ENCODE peak calls at places on chromosomes 4 and X, in five cellular contexts. U, R, C, P and M are unnamed samples.

GRCh38 chr4:16297003-16297402 is 70.7 kb upstream of the TAPT1 start:
- DNase-seq in U (no peak), R (no peak), C (no peak), P (no peak), M (no peak)

GRCh38 chrX:153421856-153422255 is 10.6 kb downstream of the ZFP92 start:
- DNase-seq in U (no peak), R (no peak), C (no peak), P (no peak), M (no peak)

GRCh38 chr4:52966781-52967180 is 104.7 kb downstream of the RASL11B start:
- DNase-seq in U (no peak), R (no peak), C (no peak), P (peak; percentile 24), M (no peak)

GRCh38 chrX:154603438-154604430 is 15.3 kb downstream of the CTAG1B start:
- DNase-seq in U (peak; percentile 56), R (peak; percentile 28), C (no peak), P (peak; percentile 58), M (no peak)

GRCh38 chrX:114959729-114960128 is 57.7 kb downstream of the IL13RA2 start:
- DNase-seq in U (peak; percentile 44), R (no peak), C (no peak), P (peak; percentile 43), M (no peak)

GRCh38 chr4:159229164-159229563 is 126.3 kb downstream of the RAPGEF2 start:
- DNase-seq in U (peak; percentile 87), R (no peak), C (no peak), P (no peak), M (no peak)

GRCh38 chrX:45596190-45596808 is 395.6 kb upstream of the DIPK2B start:
- DNase-seq in U (peak; percentile 37), R (no peak), C (no peak), P (peak; percentile 37), M (no peak)

GRCh38 chr4:128782076-128782715 is 27.3 kb upstream of the JADE1 start:
- DNase-seq in U (no peak), R (no peak), C (no peak), P (no peak), M (no peak)

GRCh38 chr4:105196523-105197145 is 50.0 kb downstream of the TET2 start:
- DNase-seq in U (no peak), R (no peak), C (no peak), P (peak; percentile 25), M (no peak)

GRCh38 chr4:53306729-53307128 is 59.1 kb downstream of the SCFD2 start:
- DNase-seq in U (no peak), R (no peak), C (no peak), P (peak; percentile 92), M (peak; percentile 91)

GRCh38 chr4:153188966-153189801 is 15.1 kb upstream of the TRIM2 start:
- DNase-seq in U (peak; percentile 44), R (no peak), C (peak; percentile 27), P (peak; percentile 43), M (no peak)

GRCh38 chr4:176534566-176534965 is 214.8 kb downstream of the SPCS3 start:
- DNase-seq in U (peak; percentile 62), R (no peak), C (no peak), P (peak; percentile 93), M (peak; percentile 48)

GRCh38 chr4:185143596-185143969 is 517 bp downstream of the SLC25A4 start:
- DNase-seq in U (no peak), R (peak; percentile 47), C (peak; percentile 96), P (no peak), M (no peak)

GRCh38 chrX:38927592-38927991 is 126.3 kb downstream of the MID1IP1 start:
- DNase-seq in U (no peak), R (no peak), C (no peak), P (no peak), M (no peak)

GRCh38 chr4:16785800-16786527 is 112.5 kb downstream of the LDB2 start:
- DNase-seq in U (no peak), R (no peak), C (no peak), P (no peak), M (peak; percentile 14)

GRCh38 chr4:48454591-48454990 is 28.6 kb upstream of the SLC10A4 start:
- DNase-seq in U (no peak), R (no peak), C (no peak), P (no peak), M (no peak)

GRCh38 chrX:121085612-121086010 is 38.2 kb downstream of the GLUD2 start:
- DNase-seq in U (no peak), R (no peak), C (no peak), P (no peak), M (no peak)

GRCh38 chrX:15128838-15129237 is 141.0 kb downstream of the ASB9 start:
- DNase-seq in U (no peak), R (no peak), C (no peak), P (no peak), M (no peak)

GRCh38 chrX:12236156-12236555 is 97.9 kb downstream of the FRMPD4 start:
- DNase-seq in U (no peak), R (no peak), C (no peak), P (no peak), M (no peak)

GRCh38 chrX:6228720-6229119 is at the start of gene NLGN4X:
- DNase-seq in U (no peak), R (no peak), C (no peak), P (no peak), M (no peak)

GRCh38 chr4:159344877-159345276 is 242.0 kb downstream of the RAPGEF2 start:
- DNase-seq in U (no peak), R (no peak), C (no peak), P (no peak), M (no peak)

GRCh38 chr4:48329976-48330375 is 11.4 kb upstream of the SLAIN2 start:
- DNase-seq in U (peak; percentile 85), R (no peak), C (no peak), P (peak; percentile 88), M (peak; percentile 72)

GRCh38 chr4:111066447-111066846 is 443.6 kb upstream of the PITX2 start:
- DNase-seq in U (no peak), R (no peak), C (no peak), P (peak; percentile 43), M (no peak)

GRCh38 chr4:141132689-141133145 is 552 bp downstream of the RNF150 start:
- DNase-seq in U (peak; percentile 20), R (no peak), C (peak; percentile 81), P (no peak), M (no peak)

GRCh38 chrX:103107836-103108235 is 14.9 kb upstream of the NXF3 start:
- DNase-seq in U (peak; percentile 51), R (no peak), C (no peak), P (no peak), M (peak; percentile 4)

GRCh38 chr4:113639311-113639710 is 122.2 kb downstream of the CAMK2D start:
- DNase-seq in U (no peak), R (no peak), C (no peak), P (no peak), M (no peak)

GRCh38 chr4:147790412-147790811 is 58.5 kb downstream of the ARHGAP10 start:
- DNase-seq in U (no peak), R (no peak), C (no peak), P (no peak), M (no peak)

GRCh38 chr4:158936238-158936637 is 166.6 kb upstream of the RAPGEF2 start:
- DNase-seq in U (no peak), R (no peak), C (no peak), P (peak; percentile 72), M (peak; percentile 67)

GRCh38 chr4:1081689-1082040 is 31.7 kb downstream of the RNF212 start:
- DNase-seq in U (peak; percentile 26), R (no peak), C (no peak), P (peak; percentile 79), M (no peak)

GRCh38 chr4:100742045-100742444 is 224.2 kb upstream of the EMCN start:
- DNase-seq in U (peak; percentile 81), R (no peak), C (no peak), P (peak; percentile 75), M (peak; percentile 18)

GRCh38 chr4:73856518-73856917 is 3.4 kb downstream of the PF4V1 start:
- DNase-seq in U (peak; percentile 85), R (no peak), C (no peak), P (peak; percentile 90), M (no peak)

GRCh38 chrX:19326567-19326966 is 17.2 kb upstream of the PDHA1 start:
- DNase-seq in U (no peak), R (no peak), C (no peak), P (no peak), M (no peak)
- TF ChIP-seq CTCF in U (no peak), R (no peak), C (no peak), P (no peak), M (no peak)

GRCh38 chr4:94960703-94961102 is 202.9 kb downstream of the BMPR1B start:
- DNase-seq in U (peak; percentile 20), R (no peak), C (no peak), P (peak; percentile 2), M (no peak)

GRCh38 chr4:94962484-94962883 is 204.7 kb downstream of the BMPR1B start:
- DNase-seq in U (no peak), R (no peak), C (no peak), P (no peak), M (no peak)

GRCh38 chr4:94957030-94957429 is 199.3 kb downstream of the BMPR1B start:
- DNase-seq in U (no peak), R (no peak), C (no peak), P (no peak), M (no peak)

DNA sequence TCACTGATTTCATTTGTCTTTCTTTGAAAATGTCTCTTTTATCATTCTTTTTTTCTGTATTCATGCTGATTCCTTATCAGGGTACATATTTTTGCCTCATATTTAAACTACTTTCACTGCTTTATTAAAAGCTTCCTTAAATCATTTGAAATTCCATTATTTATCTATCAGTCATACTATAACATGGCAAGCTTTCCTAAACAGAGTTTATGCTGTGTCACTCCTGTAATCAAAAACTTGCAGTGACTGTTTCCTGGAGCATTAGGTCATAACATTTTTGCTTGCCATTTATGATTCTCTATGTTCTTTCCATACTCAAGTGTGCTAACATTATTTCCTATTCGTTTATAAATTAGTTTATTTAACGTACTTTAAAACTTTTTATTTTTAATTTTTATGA is 203.7 kb downstream of the BMPR1B start:
- DNase-seq in U (peak; percentile 23), R (no peak), C (no peak), P (peak; percentile 35), M (no peak)
- H3K4me3 ChIP-seq in U (no peak overlapping the region), R (no peak overlapping the region), C (no peak overlapping the region), P (no peak overlapping the region), M (no peak overlapping the region)

DNA sequence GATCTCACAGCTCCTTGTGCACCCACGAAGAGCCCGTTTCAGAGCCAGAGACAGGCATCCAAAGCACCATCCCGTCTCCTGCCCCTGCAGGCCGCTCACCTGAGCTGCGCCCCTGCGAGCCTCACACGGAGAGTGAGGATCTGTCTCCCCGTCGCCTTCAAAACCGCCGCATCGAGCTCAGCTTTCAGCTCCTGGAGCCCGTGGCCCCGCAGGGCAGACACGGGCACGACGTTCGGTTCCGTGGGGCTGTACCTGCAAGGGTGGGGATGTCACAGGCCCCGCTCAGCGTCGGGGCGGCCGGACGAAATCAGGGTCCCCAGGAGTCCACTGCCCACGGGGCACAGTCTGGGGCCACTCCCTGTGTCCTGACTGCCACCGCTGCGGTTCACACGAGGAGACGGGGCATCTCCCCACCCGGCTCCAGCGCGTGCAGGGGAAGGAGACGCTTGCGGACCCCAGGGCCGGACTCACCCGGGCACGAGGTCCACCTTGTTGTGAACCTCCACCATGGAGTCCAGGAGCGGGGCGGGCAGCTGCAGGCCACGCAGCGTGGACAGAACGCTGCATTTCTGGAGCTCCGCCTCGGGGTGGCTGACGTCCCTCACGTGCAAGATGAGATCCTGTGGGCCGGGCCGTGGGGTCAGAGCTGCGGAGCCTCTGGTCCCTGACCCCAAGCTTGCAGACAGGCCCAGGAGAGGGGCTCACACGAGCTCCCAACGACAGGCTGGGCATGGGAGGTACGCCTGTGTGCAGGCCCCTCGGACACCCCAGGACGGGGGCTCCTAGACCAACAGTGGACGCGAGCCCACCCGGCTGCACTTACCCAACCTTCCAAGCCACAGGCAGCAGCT is 11.1 kb downstream of the GTPBP6 start:
- DNase-seq in U (no peak), R (peak; percentile 28), C (peak; percentile 58), P (no peak), M (no peak)
- TF ChIP-seq CTCF in U (no peak), R (no peak), C (no peak), P (no peak), M (no peak)

GRCh38 chrX:8730812-8731578 is 942 bp downstream of the ANOS1 start:
- DNase-seq in U (no peak), R (no peak), C (no peak), P (no peak), M (no peak)
- H3K4me3 ChIP-seq in U (peak overlapping the region; percentile 31), R (peak overlapping the region; percentile 40), C (peak overlapping the region; percentile 46), P (no peak overlapping the region), M (peak overlapping the region; percentile 41)